ENCODE peak calls at places on chromosomes 2 and 18, in four cellular contexts. I, F, Y and U are unnamed samples.

GRCh38 chr2:213429516-213429915 is 145.3 kb downstream of the SPAG16 start:
- DNase-seq in I (no peak), Y (no peak), F (no peak), U (no peak)

GRCh38 chr2:236366406-236366805 is 102.2 kb upstream of the ASB18 start:
- DNase-seq in I (no peak), Y (peak), F (no peak), U (no peak)

GRCh38 chr2:20229322-20230201 is 4.6 kb upstream of the SDC1 start:
- DNase-seq in F (peak), Y (no peak), I (no peak), U (peak)

GRCh38 chr2:100733344-100734187 is 86.4 kb upstream of the NPAS2 start:
- DNase-seq in I (peak), Y (no peak), F (no peak), U (no peak)

GRCh38 chr2:30293303-30293912 is 62.1 kb downstream of the LBH start:
- DNase-seq in F (no peak), I (no peak), Y (no peak), U (no peak)

GRCh38 chr2:102743259-102743658 is 18.6 kb upstream of the TMEM182 start:
- DNase-seq in Y (no peak), F (no peak), I (no peak), U (no peak)

GRCh38 chr2:101805146-101806088 is 107.9 kb downstream of the MAP4K4 start:
- DNase-seq in F (peak), I (no peak), Y (no peak), U (no peak)

GRCh38 chr18:79227617-79228016 is 158.4 kb downstream of the ATP9B start:
- DNase-seq in I (no peak), Y (no peak), F (no peak), U (no peak)

GRCh38 chr2:85787981-85788340 is 34.2 kb downstream of the ATOH8 start:
- DNase-seq in Y (no peak), F (no peak), I (no peak), U (no peak)

GRCh38 chr2:48531141-48531648 is 1.2 kb downstream of the STON1 start:
- DNase-seq in F (peak), Y (no peak), I (peak), U (no peak)

GRCh38 chr2:83742117-83742782 is 716.8 kb downstream of the SUCLG1 start:
- DNase-seq in F (peak), Y (no peak), I (no peak), U (no peak)

GRCh38 chr18:25223899-25224607 is 127.9 kb downstream of the ZNF521 start:
- DNase-seq in I (no peak), F (no peak), Y (no peak), U (no peak)

GRCh38 chr18:23574611-23575308 is 11.5 kb downstream of the NPC1 start:
- DNase-seq in I (no peak), Y (no peak), F (peak), U (no peak)

GRCh38 chr2:206936456-206937222 is 2.7 kb upstream of the CPO start:
- DNase-seq in Y (no peak), I (no peak), F (peak), U (no peak)

GRCh38 chr18:40012931-40013609 is 1942.0 kb upstream of the PIK3C3 start:
- DNase-seq in Y (no peak), I (no peak), F (no peak), U (no peak)

GRCh38 chr2:67612576-67612981 is 215.4 kb downstream of the ETAA1 start:
- DNase-seq in F (no peak), Y (no peak), I (no peak), U (no peak)

GRCh38 chr2:56540901-56541300 is 357.1 kb downstream of the CCDC85A start:
- DNase-seq in I (no peak), Y (no peak), F (no peak), U (no peak)

GRCh38 chr2:200486529-200486928 is 23.3 kb downstream of the KCTD18 start:
- DNase-seq in Y (no peak), I (no peak), F (no peak), U (no peak)

GRCh38 chr2:65077898-65078297 is 21.7 kb downstream of the CEP68 start:
- DNase-seq in Y (no peak), I (no peak), F (no peak), U (no peak)

GRCh38 chr2:157900203-157900602 is 24.1 kb upstream of the ACVR1 start:
- DNase-seq in I (no peak), F (no peak), Y (no peak), U (no peak)

GRCh38 chr18:79613186-79613931 is 66.2 kb upstream of the CTDP1 start:
- DNase-seq in F (no peak), I (no peak), Y (no peak), U (no peak)

GRCh38 chr18:62999392-62999791 is 284.1 kb downstream of the PHLPP1 start:
- DNase-seq in Y (no peak), I (no peak), F (no peak), U (no peak)

GRCh38 chr2:238688197-238689153 is 159.4 kb upstream of the TWIST2 start:
- DNase-seq in Y (no peak), F (no peak), I (no peak), U (no peak)

GRCh38 chr2:241226723-241227634 is 38.5 kb downstream of the ANO7 start:
- DNase-seq in F (no peak), I (no peak), Y (no peak), U (no peak)

GRCh38 chr2:69724540-69725159 is 17.3 kb upstream of the ANXA4 start:
- DNase-seq in Y (no peak), I (peak), F (peak), U (peak)
- TF ChIP-seq TCF12 in Y (no peak), I (no peak), F (no peak), U (no peak)

DNA sequence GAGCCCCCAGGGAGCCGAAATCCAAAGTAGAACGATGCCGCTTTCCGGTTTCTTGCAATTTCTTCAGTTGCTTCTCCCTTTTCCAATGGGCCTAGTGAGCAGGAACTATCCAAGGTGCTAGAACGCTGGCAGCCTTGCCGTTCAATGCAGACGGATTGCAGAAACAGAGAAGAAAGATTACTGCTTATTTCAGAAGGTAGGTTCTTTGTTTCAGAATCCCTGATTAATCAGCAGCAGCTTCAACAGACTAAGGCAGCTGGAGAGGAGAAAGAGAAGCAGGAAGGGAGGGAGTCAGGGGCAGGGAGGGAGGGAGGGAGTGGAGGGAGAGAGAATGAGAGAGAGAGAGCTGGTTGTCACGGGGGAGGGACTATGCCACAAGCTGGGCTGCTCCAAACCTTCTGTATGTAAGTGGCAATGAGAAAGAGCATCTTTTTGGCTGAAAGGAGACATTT is 576 bp downstream of the NYAP2 start:
- DNase-seq in F (peak), Y (no peak), I (peak), U (peak)
- TF ChIP-seq YY1 in F (no peak), Y (no peak), I (no peak), U (no peak)

GRCh38 chr18:7025194-7025593 is 92.4 kb downstream of the LAMA1 start:
- DNase-seq in F (no peak), Y (no peak), I (no peak), U (no peak)
- TF ChIP-seq TCF12 in F (no peak), Y (no peak), I (no peak), U (no peak)

GRCh38 chr2:174846941-174847938 is 83.0 kb upstream of the CHRNA1 start:
- DNase-seq in I (no peak), Y (no peak), F (peak), U (no peak)
- TF ChIP-seq YY1 in I (no peak), Y (no peak), F (no peak), U (no peak)